ENCODE peak calls at places on chromosomes 2 and 18, in six cellular contexts. One of them, this sample, is unnamed.

GRCh38 chr2:241738040-241738686 is 3.7 kb downstream of the D2HGDH start:
- DNase-seq in stimulated activated naive B cell treated with anti-CD40 and anti-IgM and Interleukin-4, amounts not matched to agents 10 μg/mL and 1 μg/mL and 100 μg/mL, for 72 hours: no peak
- DNase-seq in prostate gland: no peak
- DNase-seq in stimulated activated CD4-positive, alpha-beta T cell treated with anti-CD3 and anti-CD28 coated beads, Interleukin-4, amount 100 ng/mL, for 24 hours: no peak
- DNase-seq in ACHN: no peak
- DNase-seq in activated CD4-positive, alpha-beta T cell treated with anti-CD3 and anti-CD28 coated beads for 24 hours: no peak
- DNase-seq in this sample: no peak

GRCh38 chr2:79713131-79713785 is 200.4 kb downstream of the CTNNA2 start:
- DNase-seq in activated CD4-positive, alpha-beta T cell treated with anti-CD3 and anti-CD28 coated beads for 24 hours: no peak
- DNase-seq in stimulated activated CD4-positive, alpha-beta T cell treated with anti-CD3 and anti-CD28 coated beads, Interleukin-4, amount 100 ng/mL, for 24 hours: no peak
- DNase-seq in prostate gland: no peak
- DNase-seq in ACHN: no peak
- DNase-seq in stimulated activated naive B cell treated with anti-CD40 and anti-IgM and Interleukin-4, amounts not matched to agents 10 μg/mL and 1 μg/mL and 100 μg/mL, for 72 hours: no peak
- DNase-seq in this sample: no peak

GRCh38 chr2:161990036-161990435 is 84.0 kb downstream of the DPP4 start:
- DNase-seq in stimulated activated naive B cell treated with anti-CD40 and anti-IgM and Interleukin-4, amounts not matched to agents 10 μg/mL and 1 μg/mL and 100 μg/mL, for 72 hours: no peak
- DNase-seq in activated CD4-positive, alpha-beta T cell treated with anti-CD3 and anti-CD28 coated beads for 24 hours: no peak
- DNase-seq in ACHN: no peak
- DNase-seq in prostate gland: no peak
- DNase-seq in stimulated activated CD4-positive, alpha-beta T cell treated with anti-CD3 and anti-CD28 coated beads, Interleukin-4, amount 100 ng/mL, for 24 hours: no peak
- DNase-seq in this sample: no peak

GRCh38 chr2:108988796-108989713 is at the start of gene EDAR:
- DNase-seq in stimulated activated CD4-positive, alpha-beta T cell treated with anti-CD3 and anti-CD28 coated beads, Interleukin-4, amount 100 ng/mL, for 24 hours: peak; percentile 53
- DNase-seq in activated CD4-positive, alpha-beta T cell treated with anti-CD3 and anti-CD28 coated beads for 24 hours: no peak
- DNase-seq in stimulated activated naive B cell treated with anti-CD40 and anti-IgM and Interleukin-4, amounts not matched to agents 10 μg/mL and 1 μg/mL and 100 μg/mL, for 72 hours: peak; percentile 3
- DNase-seq in prostate gland: peak; percentile 66
- DNase-seq in ACHN: peak; percentile 54
- DNase-seq in this sample: no peak

GRCh38 chr2:55887906-55888625 is 35.5 kb downstream of the EFEMP1 start:
- DNase-seq in prostate gland: no peak
- DNase-seq in stimulated activated naive B cell treated with anti-CD40 and anti-IgM and Interleukin-4, amounts not matched to agents 10 μg/mL and 1 μg/mL and 100 μg/mL, for 72 hours: no peak
- DNase-seq in stimulated activated CD4-positive, alpha-beta T cell treated with anti-CD3 and anti-CD28 coated beads, Interleukin-4, amount 100 ng/mL, for 24 hours: no peak
- DNase-seq in activated CD4-positive, alpha-beta T cell treated with anti-CD3 and anti-CD28 coated beads for 24 hours: no peak
- DNase-seq in ACHN: peak; percentile 14
- DNase-seq in this sample: no peak

GRCh38 chr2:95760839-95761525 is 169.2 kb downstream of the TRIM43 start:
- DNase-seq in stimulated activated CD4-positive, alpha-beta T cell treated with anti-CD3 and anti-CD28 coated beads, Interleukin-4, amount 100 ng/mL, for 24 hours: no peak
- DNase-seq in ACHN: peak; percentile 67
- DNase-seq in activated CD4-positive, alpha-beta T cell treated with anti-CD3 and anti-CD28 coated beads for 24 hours: no peak
- DNase-seq in stimulated activated naive B cell treated with anti-CD40 and anti-IgM and Interleukin-4, amounts not matched to agents 10 μg/mL and 1 μg/mL and 100 μg/mL, for 72 hours: no peak
- DNase-seq in prostate gland: no peak
- DNase-seq in this sample: no peak

GRCh38 chr2:152694161-152694661 is 23.1 kb downstream of the PRPF40A start:
- DNase-seq in stimulated activated naive B cell treated with anti-CD40 and anti-IgM and Interleukin-4, amounts not matched to agents 10 μg/mL and 1 μg/mL and 100 μg/mL, for 72 hours: no peak
- DNase-seq in prostate gland: no peak
- DNase-seq in ACHN: peak; percentile 84
- DNase-seq in activated CD4-positive, alpha-beta T cell treated with anti-CD3 and anti-CD28 coated beads for 24 hours: peak; percentile 14
- DNase-seq in stimulated activated CD4-positive, alpha-beta T cell treated with anti-CD3 and anti-CD28 coated beads, Interleukin-4, amount 100 ng/mL, for 24 hours: peak; percentile 48
- DNase-seq in this sample: no peak

GRCh38 chr2:48572797-48573196 is 42.8 kb downstream of the STON1 start:
- DNase-seq in stimulated activated naive B cell treated with anti-CD40 and anti-IgM and Interleukin-4, amounts not matched to agents 10 μg/mL and 1 μg/mL and 100 μg/mL, for 72 hours: no peak
- DNase-seq in activated CD4-positive, alpha-beta T cell treated with anti-CD3 and anti-CD28 coated beads for 24 hours: no peak
- DNase-seq in prostate gland: no peak
- DNase-seq in stimulated activated CD4-positive, alpha-beta T cell treated with anti-CD3 and anti-CD28 coated beads, Interleukin-4, amount 100 ng/mL, for 24 hours: no peak
- DNase-seq in ACHN: no peak
- DNase-seq in this sample: no peak

GRCh38 chr2:11352781-11353537 is 8.5 kb upstream of the ROCK2 start:
- DNase-seq in stimulated activated naive B cell treated with anti-CD40 and anti-IgM and Interleukin-4, amounts not matched to agents 10 μg/mL and 1 μg/mL and 100 μg/mL, for 72 hours: no peak
- DNase-seq in stimulated activated CD4-positive, alpha-beta T cell treated with anti-CD3 and anti-CD28 coated beads, Interleukin-4, amount 100 ng/mL, for 24 hours: no peak
- DNase-seq in prostate gland: peak; percentile 65
- DNase-seq in ACHN: no peak
- DNase-seq in activated CD4-positive, alpha-beta T cell treated with anti-CD3 and anti-CD28 coated beads for 24 hours: no peak
- DNase-seq in this sample: no peak

GRCh38 chr18:27860701-27861107 is 316.2 kb downstream of the CDH2 start:
- DNase-seq in stimulated activated naive B cell treated with anti-CD40 and anti-IgM and Interleukin-4, amounts not matched to agents 10 μg/mL and 1 μg/mL and 100 μg/mL, for 72 hours: no peak
- DNase-seq in ACHN: no peak
- DNase-seq in activated CD4-positive, alpha-beta T cell treated with anti-CD3 and anti-CD28 coated beads for 24 hours: no peak
- DNase-seq in prostate gland: no peak
- DNase-seq in stimulated activated CD4-positive, alpha-beta T cell treated with anti-CD3 and anti-CD28 coated beads, Interleukin-4, amount 100 ng/mL, for 24 hours: no peak
- DNase-seq in this sample: no peak

GRCh38 chr2:111910609-111911277 is 12.3 kb downstream of the MERTK start:
- DNase-seq in ACHN: no peak
- DNase-seq in stimulated activated naive B cell treated with anti-CD40 and anti-IgM and Interleukin-4, amounts not matched to agents 10 μg/mL and 1 μg/mL and 100 μg/mL, for 72 hours: no peak
- DNase-seq in prostate gland: no peak
- DNase-seq in activated CD4-positive, alpha-beta T cell treated with anti-CD3 and anti-CD28 coated beads for 24 hours: no peak
- DNase-seq in stimulated activated CD4-positive, alpha-beta T cell treated with anti-CD3 and anti-CD28 coated beads, Interleukin-4, amount 100 ng/mL, for 24 hours: no peak
- DNase-seq in this sample: no peak

GRCh38 chr18:13289501-13290205 is 71.1 kb downstream of the LDLRAD4 start:
- DNase-seq in stimulated activated naive B cell treated with anti-CD40 and anti-IgM and Interleukin-4, amounts not matched to agents 10 μg/mL and 1 μg/mL and 100 μg/mL, for 72 hours: no peak
- DNase-seq in prostate gland: no peak
- DNase-seq in activated CD4-positive, alpha-beta T cell treated with anti-CD3 and anti-CD28 coated beads for 24 hours: no peak
- DNase-seq in stimulated activated CD4-positive, alpha-beta T cell treated with anti-CD3 and anti-CD28 coated beads, Interleukin-4, amount 100 ng/mL, for 24 hours: no peak
- DNase-seq in ACHN: no peak
- DNase-seq in this sample: no peak

GRCh38 chr2:43009448-43009847 is 217.0 kb downstream of the ZFP36L2 start:
- DNase-seq in ACHN: no peak
- DNase-seq in stimulated activated CD4-positive, alpha-beta T cell treated with anti-CD3 and anti-CD28 coated beads, Interleukin-4, amount 100 ng/mL, for 24 hours: no peak
- DNase-seq in prostate gland: no peak
- DNase-seq in stimulated activated naive B cell treated with anti-CD40 and anti-IgM and Interleukin-4, amounts not matched to agents 10 μg/mL and 1 μg/mL and 100 μg/mL, for 72 hours: no peak
- DNase-seq in activated CD4-positive, alpha-beta T cell treated with anti-CD3 and anti-CD28 coated beads for 24 hours: no peak
- DNase-seq in this sample: no peak

GRCh38 chr2:223027442-223027841 is 24.5 kb upstream of the KCNE4 start:
- DNase-seq in ACHN: peak; percentile 71
- DNase-seq in prostate gland: no peak
- DNase-seq in activated CD4-positive, alpha-beta T cell treated with anti-CD3 and anti-CD28 coated beads for 24 hours: no peak
- DNase-seq in stimulated activated CD4-positive, alpha-beta T cell treated with anti-CD3 and anti-CD28 coated beads, Interleukin-4, amount 100 ng/mL, for 24 hours: no peak
- DNase-seq in stimulated activated naive B cell treated with anti-CD40 and anti-IgM and Interleukin-4, amounts not matched to agents 10 μg/mL and 1 μg/mL and 100 μg/mL, for 72 hours: no peak
- DNase-seq in this sample: no peak

GRCh38 chr2:170928036-170928823 is 823 bp upstream of the GORASP2 start:
- DNase-seq in activated CD4-positive, alpha-beta T cell treated with anti-CD3 and anti-CD28 coated beads for 24 hours: no peak
- DNase-seq in prostate gland: no peak
- DNase-seq in stimulated activated CD4-positive, alpha-beta T cell treated with anti-CD3 and anti-CD28 coated beads, Interleukin-4, amount 100 ng/mL, for 24 hours: peak; percentile 10
- DNase-seq in ACHN: no peak
- DNase-seq in stimulated activated naive B cell treated with anti-CD40 and anti-IgM and Interleukin-4, amounts not matched to agents 10 μg/mL and 1 μg/mL and 100 μg/mL, for 72 hours: no peak
- DNase-seq in this sample: no peak

GRCh38 chr2:88320374-88320773 is 132.1 kb downstream of the FOXI3 start:
- DNase-seq in prostate gland: no peak
- DNase-seq in activated CD4-positive, alpha-beta T cell treated with anti-CD3 and anti-CD28 coated beads for 24 hours: no peak
- DNase-seq in ACHN: no peak
- DNase-seq in stimulated activated naive B cell treated with anti-CD40 and anti-IgM and Interleukin-4, amounts not matched to agents 10 μg/mL and 1 μg/mL and 100 μg/mL, for 72 hours: no peak
- DNase-seq in stimulated activated CD4-positive, alpha-beta T cell treated with anti-CD3 and anti-CD28 coated beads, Interleukin-4, amount 100 ng/mL, for 24 hours: no peak
- DNase-seq in this sample: no peak

This sample was measured in uterus.